ENCODE peak calls at places on chromosomes 3 and 15, in eight cellular contexts. Y, C, D, M, R, P, K and X are unnamed samples.

GRCh38 chr15:68303560-68304436 is 26.3 kb downstream of the FEM1B start:
- DNase-seq in R (peak; percentile 47), Y (no peak), C (no peak), M (no peak), D (peak; percentile 43), K (no peak), P (no peak), X (no peak)

GRCh38 chr15:65816441-65816840 is 24.3 kb upstream of the DENND4A start:
- DNase-seq in D (no peak), R (no peak), C (no peak), M (no peak), K (no peak), P (no peak), Y (no peak), X (no peak)

GRCh38 chr15:66131200-66131599 is 122.3 kb downstream of the MEGF11 start:
- DNase-seq in P (no peak), K (no peak), D (no peak), M (no peak), C (no peak), R (no peak), Y (no peak), X (no peak)

GRCh38 chr3:9508781-9509180 is 44.8 kb downstream of the LHFPL4 start:
- DNase-seq in M (no peak), P (no peak), R (peak; percentile 75), D (no peak), C (peak; percentile 65), K (no peak), Y (no peak), X (no peak)

GRCh38 chr15:79283252-79284048 is 928 bp downstream of the ANKRD34C start:
- DNase-seq in K (no peak), R (peak; percentile 92), M (peak; percentile 58), Y (no peak), P (no peak), C (peak; percentile 81), D (peak; percentile 24), X (no peak)

GRCh38 chr15:92803852-92804609 is 96.1 kb upstream of the CHD2 start:
- DNase-seq in M (peak; percentile 100), P (peak; percentile 99), D (peak; percentile 100), C (no peak), Y (peak; percentile 95), R (no peak), K (no peak), X (no peak)

GRCh38 chr3:29026959-29027358 is 253.9 kb upstream of the RBMS3 start:
- DNase-seq in Y (no peak), C (no peak), D (no peak), K (no peak), R (no peak), P (peak; percentile 1), M (no peak), X (no peak)

GRCh38 chr15:58346361-58346760 is 85.4 kb upstream of the LIPC start:
- DNase-seq in R (peak; percentile 68), M (no peak), P (no peak), D (peak; percentile 75), C (no peak), K (no peak), Y (no peak), X (no peak)

GRCh38 chr3:196648856-196649255 is 9.4 kb downstream of the NRROS start:
- DNase-seq in R (no peak), M (peak; percentile 14), C (no peak), P (no peak), D (no peak), Y (no peak), K (no peak), X (no peak)

GRCh38 chr3:42795621-42796181 is 8.6 kb downstream of the HIGD1A start:
- DNase-seq in R (no peak), D (no peak), Y (no peak), K (no peak), C (no peak), M (no peak), P (no peak), X (no peak)

GRCh38 chr3:374459-374858 is 177.9 kb downstream of the CHL1 start:
- DNase-seq in P (no peak), D (no peak), R (no peak), Y (no peak), C (no peak), K (no peak), M (no peak), X (no peak)

GRCh38 chr3:5138214-5138981 is 16.3 kb downstream of the ARL8B start:
- DNase-seq in R (peak; percentile 13), D (no peak), Y (no peak), C (no peak), M (peak; percentile 55), P (no peak), K (no peak), X (no peak)

GRCh38 chr15:100713163-100713867 is 110.9 kb downstream of the ASB7 start:
- DNase-seq in C (no peak), P (no peak), Y (peak; percentile 99), K (no peak), M (peak; percentile 78), D (peak; percentile 90), R (peak; percentile 74), X (no peak)

GRCh38 chr3:17478673-17479072 is 263.8 kb downstream of the TBC1D5 start:
- DNase-seq in K (no peak), P (peak; percentile 21), D (peak; percentile 95), R (no peak), Y (no peak), C (no peak), M (peak; percentile 94), X (no peak)

GRCh38 chr3:55522077-55522476 is 35.0 kb upstream of the WNT5A start:
- DNase-seq in P (no peak), D (no peak), K (no peak), M (no peak), R (no peak), C (no peak), Y (no peak), X (no peak)

GRCh38 chr3:11600501-11601282 is 43.0 kb downstream of the VGLL4 start:
- DNase-seq in C (peak; percentile 40), K (no peak), P (peak; percentile 96), M (peak; percentile 99), Y (peak; percentile 71), R (peak; percentile 89), D (peak; percentile 93), X (no peak)

GRCh38 chr3:72306800-72307341 is 521.9 kb upstream of the PROK2 start:
- DNase-seq in M (peak; percentile 19), Y (no peak), K (no peak), R (peak; percentile 71), D (no peak), P (peak; percentile 62), C (peak; percentile 52), X (no peak)

GRCh38 chr3:27729748-27730611 is 7.9 kb upstream of the EOMES start:
- DNase-seq in M (no peak), D (no peak), Y (no peak), C (no peak), K (no peak), R (peak; percentile 85), P (no peak), X (no peak)

GRCh38 chr3:162489853-162490252 is 993.2 kb downstream of the OTOL1 start:
- DNase-seq in R (no peak), K (no peak), M (peak; percentile 19), C (no peak), D (no peak), Y (no peak), P (no peak), X (no peak)

GRCh38 chr15:35293353-35294130 is 208.4 kb upstream of the NANOGP8 start:
- DNase-seq in D (peak; percentile 82), P (no peak), Y (peak; percentile 78), K (no peak), C (no peak), M (peak; percentile 79), R (peak; percentile 54), X (no peak)

GRCh38 chr3:55315396-55315795 is 171.7 kb downstream of the WNT5A start:
- DNase-seq in P (no peak), C (no peak), K (no peak), D (no peak), R (no peak), Y (no peak), M (no peak), X (no peak)

GRCh38 chr3:119819806-119820205 is 37.9 kb downstream of the NR1I2 start:
- DNase-seq in C (no peak), K (no peak), D (no peak), R (no peak), P (no peak), M (peak; percentile 12), Y (no peak), X (no peak)

GRCh38 chr3:23114479-23114878 is 88.6 kb upstream of the UBE2E2 start:
- DNase-seq in M (no peak), K (no peak), D (no peak), P (no peak), R (no peak), C (no peak), Y (no peak), X (no peak)

GRCh38 chr3:26308454-26308853 is 314.1 kb upstream of the LRRC3B start:
- DNase-seq in M (no peak), P (no peak), C (no peak), R (no peak), D (no peak), K (no peak), Y (no peak), X (no peak)

GRCh38 chr3:190618349-190619030 is 104.6 kb downstream of the IL1RAP start:
- DNase-seq in D (no peak), R (no peak), K (no peak), C (no peak), P (no peak), M (no peak), Y (no peak), X (no peak)

GRCh38 chr3:33848624-33849347 is 50.4 kb downstream of the PDCD6IP start:
- DNase-seq in M (no peak), P (no peak), Y (no peak), C (no peak), R (no peak), K (no peak), D (no peak), X (no peak)

GRCh38 chr3:117963858-117964257 is 1070.8 kb downstream of the IGSF11 start:
- DNase-seq in P (no peak), C (no peak), K (no peak), R (peak; percentile 51), M (no peak), Y (no peak), D (no peak), X (no peak)

GRCh38 chr3:98737301-98737700 is 25.8 kb upstream of the ST3GAL6 start:
- DNase-seq in M (no peak), D (no peak), C (no peak), R (no peak), K (no peak), P (no peak), Y (no peak), X (no peak)

GRCh38 chr3:150503402-150504099 is 42.7 kb downstream of the SERP1 start:
- DNase-seq in Y (no peak), D (no peak), K (no peak), R (peak; percentile 66), C (peak; percentile 24), P (no peak), M (no peak), X (no peak)

GRCh38 chr3:149377408-149378111 is at the start of gene TM4SF1:
- DNase-seq in M (peak; percentile 94), D (peak; percentile 98), C (no peak), P (no peak), R (peak; percentile 65), Y (peak; percentile 100), K (no peak), X (no peak)

GRCh38 chr15:39511915-39512260 is 69.0 kb upstream of the THBS1 start:
- DNase-seq in D (no peak), P (peak; percentile 58), C (no peak), M (peak; percentile 81), R (no peak), K (no peak), Y (no peak), X (no peak)

GRCh38 chr3:127714151-127714571 is 41.4 kb downstream of the ABTB1 start:
- DNase-seq in C (no peak), K (no peak), Y (no peak), R (no peak), P (no peak), D (no peak), M (no peak), X (no peak)

GRCh38 chr3:71903141-71903540 is 118.2 kb upstream of the PROK2 start:
- DNase-seq in D (no peak), M (peak; percentile 16), C (no peak), P (no peak), Y (no peak), R (no peak), K (no peak), X (no peak)

GRCh38 chr3:43273429-43273828 is 12.9 kb upstream of the SNRK start:
- DNase-seq in P (no peak), C (no peak), D (no peak), K (no peak), Y (no peak), R (no peak), M (no peak), X (no peak)